ENCODE peak calls at places on chromosomes 4 and X, in five cellular contexts. B, G, E, F and Z are unnamed samples.

GRCh38 chr4:118987959-118988634 is 99.4 kb downstream of the SYNPO2 start:
- DNase-seq in E (no peak), B (no peak), F (no peak), G (no peak), Z (no peak)

GRCh38 chrX:119826399-119826959 is 26.3 kb downstream of the UPF3B start:
- DNase-seq in F (no peak), G (no peak), E (peak), B (no peak), Z (no peak)

GRCh38 chr4:141158219-141158618 is 24.9 kb upstream of the RNF150 start:
- DNase-seq in F (no peak), B (no peak), E (peak), G (peak), Z (no peak)

GRCh38 chr4:176340871-176341685 is 21.3 kb downstream of the SPCS3 start:
- DNase-seq in F (no peak), E (peak), B (no peak), G (peak), Z (no peak)

GRCh38 chr4:1512738-1513660 is 106.8 kb upstream of the NKX1-1 start:
- DNase-seq in B (no peak), F (peak), E (no peak), G (peak), Z (no peak)

GRCh38 chrX:153381684-153382532 is 19.2 kb downstream of the PNMA6E start:
- DNase-seq in B (peak), G (peak), E (peak), F (peak), Z (no peak)

GRCh38 chr4:184282895-184283654 is 65.4 kb upstream of the ENPP6 start:
- DNase-seq in G (no peak), E (no peak), F (no peak), B (no peak), Z (no peak)

GRCh38 chrX:7351946-7352345 is 204.0 kb upstream of the PUDP start:
- DNase-seq in F (no peak), E (no peak), G (no peak), B (no peak), Z (no peak)

GRCh38 chr4:138003248-138003647 is 238.9 kb downstream of the SLC7A11 start:
- DNase-seq in G (no peak), F (no peak), B (no peak), E (peak), Z (no peak)

DNA sequence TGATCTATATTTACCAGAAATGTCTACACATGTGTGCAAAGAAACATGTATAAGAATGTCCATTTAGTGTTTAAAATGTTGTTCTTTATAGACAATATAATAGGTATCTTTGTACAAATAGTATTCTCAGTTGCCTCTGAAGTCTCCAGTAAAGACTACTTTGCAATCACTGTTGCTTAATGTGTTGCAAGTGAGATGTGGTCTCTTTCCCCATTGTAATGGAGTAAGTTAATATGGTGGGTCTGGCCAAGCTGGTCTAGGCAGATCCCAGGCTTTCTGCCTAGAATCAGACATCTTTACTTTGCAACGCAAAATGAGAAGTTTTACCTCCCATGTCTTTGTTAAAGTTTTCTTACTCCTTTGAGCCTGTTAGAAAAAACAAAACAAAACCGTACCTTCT is 144.8 kb downstream of the GABRA3 start:
- DNase-seq in B (no peak), E (no peak), F (no peak), G (no peak), Z (no peak)
- TF ChIP-seq CTCF in B (no peak), E (no peak), F (no peak), G (no peak), Z (no peak)

DNA sequence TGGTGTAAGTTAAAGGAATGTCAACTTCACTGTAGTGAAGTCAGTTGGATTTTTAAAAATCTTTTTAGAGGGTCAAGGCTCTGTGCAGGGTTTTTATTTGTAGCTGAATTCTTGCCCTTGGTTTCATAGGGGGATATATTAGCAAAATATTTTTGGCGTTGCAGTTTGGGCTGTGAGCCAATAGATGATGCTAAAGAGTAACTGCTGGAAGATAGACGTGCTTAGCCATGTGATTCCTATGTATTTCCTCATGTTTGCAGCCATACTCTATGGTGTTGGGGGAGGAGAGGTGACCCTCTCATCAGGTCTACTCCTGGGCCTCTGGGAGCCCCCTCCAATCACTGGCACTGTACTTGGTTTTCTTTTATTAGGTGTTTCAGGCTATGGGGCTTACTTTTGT is 246.7 kb upstream of the ARHGAP24 start:
- DNase-seq in E (no peak), G (no peak), F (no peak), B (no peak), Z (no peak)
- TF ChIP-seq CTCF in E (no peak), G (no peak), F (no peak), B (no peak), Z (no peak)

GRCh38 chr4:6548882-6549230 is 26.1 kb upstream of the MAN2B2 start:
- DNase-seq in F (no peak), B (no peak), G (no peak), E (no peak), Z (no peak)

GRCh38 chr4:6549890-6550620 is 24.9 kb upstream of the MAN2B2 start:
- DNase-seq in E (no peak), F (no peak), G (no peak), B (no peak), Z (no peak)

GRCh38 chr4:6546681-6547447 is 28.1 kb upstream of the MAN2B2 start:
- DNase-seq in E (peak), B (no peak), F (peak), G (peak), Z (no peak)

GRCh38 chr4:6549445-6549844 is 25.5 kb upstream of the MAN2B2 start:
- DNase-seq in E (no peak), G (no peak), B (no peak), F (no peak), Z (no peak)

DNA sequence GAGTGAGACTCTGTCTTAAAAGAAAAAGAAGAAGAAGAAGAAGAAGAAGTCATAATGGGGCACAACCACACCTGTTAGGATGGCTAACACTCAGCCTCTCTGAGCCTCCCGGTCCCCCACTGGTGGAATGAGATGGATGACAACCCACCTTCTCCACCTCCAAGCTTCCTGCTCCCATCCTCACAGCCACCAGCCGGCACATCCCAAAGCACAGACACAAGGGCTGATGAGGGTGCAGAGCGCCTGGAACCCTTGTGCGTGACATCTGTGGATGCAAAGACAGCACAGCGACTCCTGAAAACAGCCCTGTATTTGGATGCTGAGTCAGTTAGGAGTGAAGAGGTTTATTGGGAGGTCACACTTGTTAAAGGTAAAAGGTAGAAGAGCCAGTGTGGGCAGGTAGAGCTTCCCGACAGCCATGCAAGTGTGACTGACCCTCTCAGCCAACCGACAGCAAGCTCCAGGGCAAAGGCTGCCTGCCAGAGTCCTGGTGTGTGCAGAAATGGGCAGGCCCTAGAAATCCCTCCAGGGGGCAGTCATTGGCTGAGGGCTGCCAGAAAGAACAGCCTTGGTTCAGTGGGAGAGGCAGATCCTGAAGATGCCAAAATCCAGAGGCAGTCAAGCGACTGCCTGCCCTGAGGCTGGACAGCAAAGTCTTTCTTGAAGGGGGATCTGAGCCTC is 26.6 kb upstream of the MAN2B2 start:
- DNase-seq in E (peak), F (no peak), B (no peak), G (peak), Z (no peak)
- TF ChIP-seq CTCF in E (peak), F (no peak), B (peak), G (peak), Z (no peak)

GRCh38 chrX:114152801-114153200 is 431.1 kb upstream of the HTR2C start:
- DNase-seq in F (no peak), B (no peak), E (no peak), G (no peak), Z (no peak)
- TF ChIP-seq CTCF in F (no peak), B (no peak), E (no peak), G (no peak), Z (no peak)

GRCh38 chr4:12036450-12036849 is 607.8 kb upstream of the HS3ST1 start:
- DNase-seq in F (no peak), B (no peak), G (no peak), E (no peak), Z (no peak)

DNA sequence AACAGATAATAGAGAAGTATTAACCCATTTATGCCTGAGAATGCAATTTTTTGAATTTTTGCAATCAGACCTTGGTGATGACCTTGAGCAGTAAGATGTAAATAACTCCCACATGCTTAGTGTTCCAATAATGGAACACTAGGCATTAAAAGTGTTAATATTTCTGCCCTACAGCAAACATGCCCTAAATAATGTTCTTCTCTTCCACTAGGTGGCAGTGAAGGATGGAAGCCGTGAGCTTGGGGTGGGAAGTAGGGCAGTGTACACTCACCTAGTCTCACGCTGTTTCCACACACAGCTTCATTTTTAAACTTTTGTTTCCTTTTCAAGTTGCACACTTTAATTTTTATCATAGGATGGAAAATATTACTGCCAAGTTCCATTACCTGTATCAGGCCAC is 613.1 kb upstream of the HS3ST1 start:
- DNase-seq in F (no peak), E (no peak), B (no peak), G (peak), Z (no peak)
- TF ChIP-seq CTCF in F (peak), E (peak), B (no peak), G (peak), Z (no peak)